ENCODE peak calls at places on chromosomes 2 and 18, in nine cellular contexts. L, P, T, V, M, E, O, Z and H are unnamed samples. For H3K4me1 and H3K27me3, the result is how much of the 10 kb centered on the place peaks cover.

GRCh38 chr2:102839668-102840388 is 78.0 kb downstream of the TMEM182 start:
- DNase-seq in L (no peak), P (peak), T (peak), V (peak), M (peak), E (no peak), O (peak), Z (peak), H (no peak)

GRCh38 chr2:39933166-39933565 is 154.1 kb upstream of the THUMPD2 start:
- DNase-seq in L (no peak), P (no peak), T (no peak), V (no peak), M (no peak), E (no peak), O (no peak), Z (no peak), H (no peak)

GRCh38 chr2:62383843-62384242 is 122.2 kb downstream of the TMEM17 start:
- DNase-seq in L (no peak), P (peak), T (peak), V (no peak), M (no peak), E (no peak), O (no peak), Z (peak), H (no peak)

GRCh38 chr2:46831037-46831868 is 84.4 kb downstream of the MCFD2 start:
- DNase-seq in L (no peak), P (peak), T (peak), V (no peak), M (no peak), E (no peak), O (no peak), Z (no peak), H (no peak)

GRCh38 chr2:85613717-85614515 is 2.0 kb upstream of the C2orf68 start:
- DNase-seq in L (no peak), P (no peak), T (no peak), V (no peak), M (no peak), E (no peak), O (no peak), Z (no peak), H (no peak)

GRCh38 chr18:31487251-31488015 is 10.5 kb upstream of the DSG2 start:
- DNase-seq in L (no peak), P (peak), T (peak), V (no peak), M (no peak), E (no peak), O (no peak), Z (no peak), H (no peak)

GRCh38 chr2:201854221-201854801 is 48.0 kb downstream of the CDK15 start:
- DNase-seq in L (no peak), P (peak), T (peak), V (no peak), M (no peak), E (no peak), O (no peak), Z (no peak), H (no peak)

GRCh38 chr2:200862532-200863000 is 1.9 kb downstream of the CLK1 start:
- DNase-seq in L (no peak), P (peak), T (peak), V (no peak), M (peak), E (no peak), O (peak), Z (peak), H (peak)

GRCh38 chr2:222309361-222309760 is 10.6 kb upstream of the PAX3 start:
- DNase-seq in L (no peak), P (no peak), T (peak), V (no peak), M (no peak), E (no peak), O (no peak), Z (no peak), H (no peak)

GRCh38 chr2:203470371-203470770 is 64.7 kb downstream of the RAPH1 start:
- DNase-seq in L (no peak), P (peak), T (no peak), V (no peak), M (no peak), E (no peak), O (no peak), Z (no peak), H (no peak)

GRCh38 chr2:75431276-75431675 is 129.5 kb downstream of the EVA1A start:
- DNase-seq in L (no peak), P (no peak), T (no peak), V (no peak), M (no peak), E (no peak), O (no peak), Z (no peak), H (no peak)

GRCh38 chr2:85470850-85471800 is 52.6 kb downstream of the SH2D6 start:
- DNase-seq in L (no peak), P (peak), T (no peak), V (no peak), M (no peak), E (no peak), O (no peak), Z (peak), H (no peak)

GRCh38 chr18:189254-189653 is 30.9 kb downstream of the USP14 start:
- DNase-seq in L (no peak), P (no peak), T (no peak), V (no peak), M (no peak), E (no peak), O (no peak), Z (no peak), H (no peak)

GRCh38 chr2:67772216-67773180 is 290.3 kb downstream of the C1D start:
- DNase-seq in L (no peak), P (peak), T (no peak), V (no peak), M (no peak), E (no peak), O (no peak), Z (peak), H (no peak)

GRCh38 chr18:35041752-35042379 is 653 bp downstream of the MAPRE2 start:
- DNase-seq in L (no peak), P (peak), T (peak), V (no peak), M (peak), E (no peak), O (peak), Z (no peak), H (peak)
- H3K4me1 ChIP-seq in L (under half), P (under half), T (under half), V (under half), M (under half), E (half or more), O (under half), Z (half or more), H (under half)

GRCh38 chr2:96764253-96764637 is 3.5 kb downstream of the CNNM4 start:
- DNase-seq in L (no peak), P (peak), T (no peak), V (no peak), M (peak), E (no peak), O (no peak), Z (no peak), H (no peak)
- H3K4me3 ChIP-seq in L (peak), P (peak), T (no peak), V (peak), M (peak), E (peak), O (peak), Z (no peak), H (peak)

GRCh38 chr18:50189160-50189559 is 5.8 kb downstream of the MYO5B start:
- DNase-seq in L (no peak), P (no peak), T (no peak), V (no peak), M (no peak), E (no peak), O (peak), Z (no peak), H (no peak)
- H3K27me3 ChIP-seq in L (under half), P (under half), T (under half), V (under half), M (half or more), E (half or more), O (under half), Z (under half), H (under half)

DNA sequence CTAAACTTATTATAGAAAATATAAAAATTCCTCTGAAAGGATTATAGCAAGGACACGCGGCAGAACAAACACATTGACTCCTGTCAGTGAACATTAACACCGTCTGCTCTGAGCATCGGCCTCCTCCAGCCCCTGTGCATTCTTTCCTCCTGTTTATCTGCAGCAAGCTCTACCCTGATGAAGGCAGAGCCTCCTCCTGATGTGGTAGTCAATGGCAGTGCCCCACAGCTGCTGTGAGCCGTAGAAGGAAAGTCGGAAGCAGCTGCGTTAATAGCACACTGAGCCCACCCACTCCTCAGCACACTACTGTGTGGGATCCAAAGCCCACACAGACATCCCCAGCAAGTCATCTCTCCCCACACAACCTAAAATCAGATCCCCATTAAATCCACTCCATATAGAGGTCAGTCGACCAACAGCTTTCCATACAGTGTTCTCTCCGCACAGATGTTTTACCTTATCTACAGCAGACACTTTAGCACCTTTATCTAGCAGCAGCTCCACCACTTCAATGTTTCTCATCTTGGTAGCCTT is 41.0 kb downstream of the KIDINS220 start:
- DNase-seq in L (no peak), P (no peak), T (no peak), V (no peak), M (no peak), E (no peak), O (no peak), Z (no peak), H (no peak)
- H3K4me1 ChIP-seq in L (under half), P (under half), T (under half), V (under half), M (under half), E (under half), O (under half), Z (under half), H (under half)

DNA sequence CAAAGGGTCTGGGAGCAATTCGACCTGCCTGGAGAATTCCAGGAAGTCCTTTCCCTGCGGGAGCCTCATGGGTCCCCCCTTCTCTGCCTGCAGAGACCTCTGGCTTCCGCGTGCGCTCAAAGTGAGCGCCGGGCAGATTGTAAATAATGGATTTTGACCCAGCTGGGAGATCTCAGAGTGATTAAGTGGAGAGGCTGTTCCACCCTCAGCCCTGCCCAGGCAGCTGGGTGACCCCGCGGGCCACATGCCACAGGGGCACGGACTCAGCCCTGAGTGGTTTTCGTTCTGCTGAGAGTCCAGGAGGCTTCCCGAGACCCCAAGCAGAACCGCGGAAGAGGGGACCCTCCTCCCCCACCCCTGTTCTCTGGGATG is 1.2 kb downstream of the KCNG2 start:
- DNase-seq in L (no peak), P (no peak), T (no peak), V (peak), M (peak), E (no peak), O (no peak), Z (no peak), H (no peak)
- H3K4me3 ChIP-seq in L (no peak), P (no peak), T (peak), V (peak), M (peak), E (peak), O (no peak), Z (no peak), H (no peak)

DNA sequence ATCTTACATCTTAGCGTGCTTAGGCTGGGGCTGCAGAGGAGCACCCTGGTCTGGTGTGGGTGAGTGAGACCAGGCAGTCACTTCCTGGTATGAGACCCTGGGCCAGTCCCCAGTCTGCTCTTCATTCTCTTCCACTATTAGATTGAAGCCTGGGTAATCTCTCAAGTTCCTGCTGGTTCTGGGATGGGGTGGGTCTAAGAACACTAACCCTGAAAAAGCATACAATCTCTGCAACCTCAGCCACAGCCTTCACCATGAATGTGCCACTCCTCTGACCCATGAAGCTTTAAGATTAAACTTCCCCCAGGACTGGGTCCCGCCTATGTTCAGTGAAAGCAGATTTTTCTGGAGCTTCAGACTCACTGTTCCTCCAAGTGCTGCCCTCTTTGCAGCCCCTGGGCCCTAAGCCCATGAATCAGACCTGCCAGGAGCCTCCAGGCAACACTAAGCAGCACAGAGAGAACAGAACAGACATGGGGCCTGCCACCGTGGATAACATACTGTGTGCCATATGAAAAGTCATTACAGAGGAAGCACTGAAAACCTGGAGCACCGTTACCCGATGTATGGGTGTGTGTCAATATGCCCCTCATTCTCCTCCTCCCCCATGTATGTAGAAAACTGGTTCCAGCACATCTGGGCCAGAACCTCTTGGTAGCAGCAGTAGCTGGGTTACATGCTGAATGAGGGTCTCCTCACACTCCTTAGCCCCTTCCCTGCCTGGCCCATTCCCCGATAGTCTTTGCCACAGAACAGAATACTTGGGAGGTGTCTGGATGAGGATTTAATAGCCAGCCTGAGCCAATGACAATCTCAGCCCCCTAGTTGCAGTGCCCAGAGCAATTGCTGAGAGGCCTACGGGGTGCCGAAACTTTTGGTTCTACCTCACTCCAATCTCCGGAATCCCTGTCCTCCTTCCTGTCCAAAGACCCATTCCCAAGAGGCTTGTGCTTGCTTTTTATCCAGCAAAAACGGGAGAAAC is 2.7 kb upstream of the SIX2 start:
- DNase-seq in L (no peak), P (peak), T (no peak), V (no peak), M (no peak), E (no peak), O (no peak), Z (no peak), H (no peak)
- H3K27me3 ChIP-seq in L (under half), P (under half), T (half or more), V (half or more), M (half or more), E (half or more), O (under half), Z (half or more), H (under half)

GRCh38 chr2:673615-674318 is 3.4 kb downstream of the TMEM18 start:
- DNase-seq in L (no peak), P (peak), T (peak), V (no peak), M (peak), E (no peak), O (no peak), Z (peak), H (no peak)

GRCh38 chr2:675460-675859 is 1.7 kb downstream of the TMEM18 start:
- DNase-seq in L (no peak), P (no peak), T (no peak), V (no peak), M (peak), E (no peak), O (no peak), Z (no peak), H (no peak)

GRCh38 chr2:675982-676646 is 1.1 kb downstream of the TMEM18 start:
- DNase-seq in L (no peak), P (peak), T (peak), V (peak), M (peak), E (no peak), O (peak), Z (peak), H (no peak)

GRCh38 chr2:674319-674985 is 2.8 kb downstream of the TMEM18 start:
- DNase-seq in L (no peak), P (peak), T (peak), V (no peak), M (peak), E (no peak), O (no peak), Z (no peak), H (no peak)

DNA sequence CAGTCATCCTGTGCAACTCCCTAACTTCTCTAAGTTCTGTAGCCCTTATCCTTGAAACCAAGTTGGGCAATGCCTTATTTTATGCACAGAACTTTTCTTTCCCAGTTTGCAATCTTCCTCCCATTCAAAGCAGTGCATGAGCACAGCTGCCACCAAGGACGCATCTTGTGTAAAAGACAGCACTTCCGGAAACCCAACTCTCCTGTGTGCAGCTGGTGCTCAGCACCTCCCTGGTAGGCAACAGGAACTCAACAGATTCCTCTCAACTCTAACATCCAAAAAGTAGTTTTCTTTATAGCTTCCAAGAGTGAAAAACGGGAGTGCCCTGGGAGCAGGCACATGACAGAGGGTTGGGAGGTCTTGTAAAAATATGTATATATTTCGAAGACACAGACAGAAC is 2.2 kb downstream of the TMEM18 start:
- DNase-seq in L (no peak), P (no peak), T (no peak), V (no peak), M (peak), E (no peak), O (no peak), Z (no peak), H (no peak)
- H3K4me1 ChIP-seq in L (under half), P (under half), T (under half), V (under half), M (under half), E (under half), O (under half), Z (under half), H (under half)

DNA sequence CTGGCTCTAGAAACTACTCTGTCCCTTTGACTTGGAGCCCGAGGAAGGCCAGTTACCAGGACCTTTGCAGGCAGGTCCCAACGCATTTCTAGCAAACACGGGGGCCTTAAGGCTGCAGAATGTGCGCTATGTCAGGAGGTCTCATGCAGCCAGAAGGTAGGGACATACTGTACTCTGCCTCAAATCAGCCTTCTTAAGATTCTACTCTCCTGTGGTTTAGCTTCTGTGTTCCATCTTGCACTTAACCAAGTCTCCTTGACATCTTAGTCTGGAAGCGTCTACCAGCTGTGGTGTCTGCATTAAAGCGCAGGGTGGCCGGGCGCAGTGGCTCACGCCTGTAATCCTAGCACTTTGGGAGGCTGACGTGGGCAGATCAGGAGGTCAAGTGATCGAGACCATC is 65.5 kb downstream of the STEAP3 start:
- DNase-seq in L (no peak), P (no peak), T (peak), V (no peak), M (no peak), E (no peak), O (no peak), Z (no peak), H (no peak)
- H3K4me3 ChIP-seq in L (no peak), P (no peak), T (no peak), V (no peak), M (no peak), E (no peak), O (no peak), Z (no peak), H (no peak)

DNA sequence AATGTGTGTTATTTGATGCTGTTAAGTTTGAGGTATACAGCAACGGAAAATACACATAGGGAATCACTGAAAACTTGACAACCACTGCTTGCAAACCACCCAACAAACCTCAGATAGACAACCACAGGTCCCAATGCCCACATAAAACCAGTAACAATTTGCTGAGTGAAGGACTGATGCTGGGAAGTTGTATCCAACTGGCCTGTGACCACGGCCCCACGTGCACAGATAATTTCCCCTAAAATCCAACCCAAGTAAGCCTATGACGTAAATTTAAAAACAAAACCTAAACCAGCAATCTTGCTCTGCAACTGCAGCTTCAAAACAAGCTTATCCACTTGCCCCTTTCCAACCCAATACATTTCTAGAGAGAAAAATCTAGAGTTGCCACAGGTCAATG is 28.0 kb upstream of the CREB1 start:
- DNase-seq in L (no peak), P (no peak), T (no peak), V (no peak), M (no peak), E (no peak), O (no peak), Z (no peak), H (no peak)
- H3K27me3 ChIP-seq in L (under half), P (under half), T (under half), V (under half), M (under half), E (under half), O (under half), Z (under half), H (under half)

GRCh38 chr2:232076272-232076671 is 114.8 kb downstream of the DIS3L2 start:
- DNase-seq in L (no peak), P (no peak), T (no peak), V (no peak), M (no peak), E (no peak), O (no peak), Z (no peak), H (no peak)
- H3K4me1 ChIP-seq in L (under half), P (under half), T (under half), V (under half), M (under half), E (under half), O (under half), Z (under half), H (under half)